ENCODE peak calls at places on chromosomes 2 and 18, in ten cellular contexts. X is lower lobe of right lung, W is lung, P is thyroid gland, A is sigmoid colon, E is A549, Y is ovary, H is K562, L is keratinocyte, M is hepatocyte. S is an unnamed sample.

GRCh38 chr2:233048569-233049193 is 11.5 kb upstream of the INPP5D start:
- DNase-seq in L (no peak), M (no peak), E (no peak), H (no peak), Y (no peak), W (no peak), A (no peak), P (no peak), X (no peak), S (no peak)

GRCh38 chr2:100206731-100207255 is 64.4 kb upstream of the AFF3 start:
- DNase-seq in X (no peak), M (no peak), H (no peak), E (no peak), L (no peak), Y (no peak), P (no peak), A (no peak), W (no peak), S (no peak)

GRCh38 chr2:10159486-10160160 is 37.1 kb downstream of the RRM2 start:
- DNase-seq in Y (no peak), M (no peak), P (no peak), W (no peak), L (no peak), E (no peak), X (no peak), H (no peak), A (no peak), S (no peak)

GRCh38 chr2:74131901-74132300 is 15.8 kb downstream of the BOLA3 start:
- DNase-seq in X (no peak), A (no peak), P (no peak), M (no peak), Y (no peak), W (no peak), L (no peak), H (peak; percentile 88), E (no peak), S (no peak)

GRCh38 chr2:44897406-44897805 is 44.1 kb upstream of the SIX3 start:
- DNase-seq in P (no peak), H (no peak), E (peak; percentile 37), A (no peak), W (no peak), L (no peak), M (no peak), X (no peak), Y (no peak), S (no peak)

GRCh38 chr2:120994301-120994700 is 258.6 kb downstream of the GLI2 start:
- DNase-seq in P (no peak), H (no peak), A (no peak), L (no peak), W (no peak), E (no peak), M (no peak), X (no peak), Y (no peak), S (peak; percentile 44)

GRCh38 chr2:42492691-42493467 is 903 bp downstream of the KCNG3 start:
- DNase-seq in P (peak; percentile 6), Y (peak; percentile 62), A (no peak), H (no peak), X (peak; percentile 56), W (peak; percentile 41), L (no peak), M (peak; percentile 48), E (no peak), S (no peak)

GRCh38 chr18:22827216-22827615 is 105.9 kb upstream of the RBBP8 start:
- DNase-seq in A (no peak), H (no peak), L (no peak), E (no peak), W (no peak), P (no peak), X (no peak), M (no peak), Y (no peak), S (no peak)

GRCh38 chr18:34848156-34848555 is 138.1 kb downstream of the DTNA start:
- DNase-seq in X (no peak), H (no peak), M (no peak), Y (no peak), W (no peak), P (peak; percentile 63), E (no peak), A (no peak), L (no peak), S (no peak)

GRCh38 chr2:46146866-46147502 is 150.2 kb upstream of the EPAS1 start:
- DNase-seq in E (no peak), P (no peak), H (no peak), M (no peak), W (no peak), L (no peak), Y (no peak), A (peak; percentile 2), X (no peak), S (no peak)

GRCh38 chr2:54603357-54603756 is 120.1 kb upstream of the EML6 start:
- DNase-seq in W (no peak), H (no peak), Y (no peak), X (no peak), A (no peak), E (no peak), P (no peak), L (no peak), M (no peak), S (no peak)

GRCh38 chr2:54602736-54603322 is 120.6 kb upstream of the EML6 start:
- DNase-seq in M (no peak), Y (no peak), A (no peak), E (no peak), P (no peak), X (no peak), H (no peak), L (no peak), W (no peak), S (no peak)

GRCh38 chr2:54605836-54606235 is 117.6 kb upstream of the EML6 start:
- DNase-seq in H (no peak), P (no peak), L (no peak), Y (no peak), X (no peak), W (no peak), E (no peak), A (no peak), M (no peak), S (no peak)

GRCh38 chr2:54604771-54605350 is 118.6 kb upstream of the EML6 start:
- DNase-seq in H (no peak), M (no peak), W (no peak), X (no peak), E (no peak), L (no peak), Y (no peak), A (no peak), P (no peak), S (no peak)

DNA sequence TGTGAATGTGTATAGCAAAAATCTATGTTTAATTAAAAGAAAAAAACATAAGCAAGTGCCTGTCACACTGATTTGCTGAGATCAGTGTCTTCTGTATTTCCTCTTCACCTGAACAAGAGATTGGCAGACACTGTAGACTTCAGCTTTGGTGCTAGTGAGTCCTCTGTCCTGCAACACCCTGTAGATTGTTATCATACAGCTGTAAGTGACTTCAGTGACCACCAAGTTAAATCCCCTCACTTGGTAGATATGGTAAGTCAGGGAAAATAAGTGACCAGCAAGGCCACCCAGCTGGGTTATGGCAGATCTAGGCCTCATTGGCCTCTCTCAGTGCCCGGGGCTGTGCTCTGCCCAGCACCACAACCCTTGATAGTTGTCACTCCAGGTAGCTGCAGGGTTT is 119.7 kb upstream of the EML6 start:
- DNase-seq in E (no peak), X (no peak), M (no peak), A (no peak), Y (no peak), P (no peak), L (no peak), H (no peak), W (no peak), S (no peak)
- H3K27ac ChIP-seq in E (peak overlapping the region; percentile 52), X (peak overlapping the region; percentile 48), M (peak overlapping the region; percentile 42), A (peak overlapping the region; percentile 47), Y (no peak overlapping the region), P (peak overlapping the region; percentile 51), L (no peak overlapping the region), H (no peak overlapping the region), W (peak overlapping the region; percentile 57), S (peak overlapping the region; percentile 65)

GRCh38 chr2:25258814-25259743 is 82.6 kb downstream of the DNMT3A start:
- DNase-seq in W (no peak), L (no peak), A (no peak), Y (no peak), P (no peak), M (no peak), X (no peak), E (no peak), H (no peak), S (no peak)

GRCh38 chr2:25262288-25262687 is 79.4 kb downstream of the DNMT3A start:
- DNase-seq in L (no peak), A (no peak), M (no peak), P (no peak), Y (no peak), X (no peak), H (no peak), E (no peak), W (no peak), S (no peak)

GRCh38 chr2:25257032-25257455 is 84.7 kb downstream of the DNMT3A start:
- DNase-seq in Y (no peak), M (peak; percentile 69), L (no peak), X (no peak), E (no peak), W (no peak), H (no peak), A (peak; percentile 80), P (peak; percentile 32), S (no peak)

GRCh38 chr2:25257931-25258771 is 83.6 kb downstream of the DNMT3A start:
- DNase-seq in P (no peak), L (no peak), X (no peak), Y (no peak), W (no peak), M (no peak), H (no peak), A (no peak), E (no peak), S (no peak)

GRCh38 chr2:25259744-25260124 is 82.0 kb downstream of the DNMT3A start:
- DNase-seq in L (no peak), A (no peak), X (no peak), W (no peak), H (no peak), Y (no peak), P (no peak), E (no peak), M (no peak), S (no peak)
- H3K4me1 ChIP-seq in L (peaks cover 4% of the 10 kb centered on the region), A (no peaks in the 10 kb centered on the region), X (peaks cover 15% of the 10 kb centered on the region), W (no peaks in the 10 kb centered on the region), H (peaks cover 7% of the 10 kb centered on the region), Y (peaks cover 5% of the 10 kb centered on the region), P (peaks cover 25% of the 10 kb centered on the region), E (no peaks in the 10 kb centered on the region), M (peaks cover 4% of the 10 kb centered on the region), S (peaks cover 20% of the 10 kb centered on the region)

DNA sequence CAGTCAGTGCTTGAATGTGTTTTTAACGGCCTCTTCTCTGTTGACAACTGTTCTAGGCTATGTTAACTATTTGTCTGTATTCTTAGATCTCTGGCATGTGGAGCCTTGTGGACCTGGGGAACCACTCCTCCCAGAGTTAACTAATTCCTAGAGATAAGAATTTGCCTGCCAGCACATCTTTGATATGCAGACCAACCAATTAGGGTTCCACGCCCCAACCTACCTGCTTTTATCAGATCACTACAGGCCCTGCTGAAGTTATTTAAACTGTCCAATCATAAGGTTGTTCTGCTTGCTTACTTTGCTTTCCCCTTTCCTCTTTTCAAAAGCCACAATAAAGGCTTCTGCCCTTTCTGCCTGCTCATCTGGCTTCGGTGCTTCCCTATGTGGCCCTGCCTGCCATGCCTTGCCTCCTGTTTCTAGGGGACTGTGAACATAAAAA is 8.5 kb upstream of the CYBRD1 start:
- DNase-seq in M (no peak), P (no peak), H (peak; percentile 86), W (no peak), L (no peak), E (no peak), X (no peak), A (no peak), Y (no peak), S (no peak)
- H3K4me3 ChIP-seq in M (no peak overlapping the region), P (no peak overlapping the region), H (no peak overlapping the region), W (no peak overlapping the region), L (no peak overlapping the region), E (no peak overlapping the region), X (no peak overlapping the region), A (no peak overlapping the region), Y (no peak overlapping the region), S (no peak overlapping the region)

GRCh38 chr18:74791501-74792188 is 194.0 kb downstream of the ZNF407 start:
- DNase-seq in E (no peak), H (no peak), Y (no peak), X (no peak), M (no peak), W (no peak), P (no peak), L (no peak), A (no peak), S (no peak)
- H3K27ac ChIP-seq in E (no peak overlapping the region), H (no peak overlapping the region), Y (no peak overlapping the region), X (no peak overlapping the region), M (no peak overlapping the region), W (no peak overlapping the region), P (no peak overlapping the region), L (no peak overlapping the region), A (no peak overlapping the region), S (no peak overlapping the region)